ENCODE peak calls at places on chromosomes 13 and 19, in ten cellular contexts. E is colonic mucosa, M is mammary epithelial cell, Q is left lung, Z is GM23248, C is lung, K is cardiac muscle cell, T is neural progenitor cell, J is OCI-LY7, S is ovary. G is an unnamed sample. For H3K9me3, the result is how much of the 10 kb centered on the place peaks cover.

GRCh38 chr13:76887070-76887563 is 912 bp upstream of the KCTD12 start:
- DNase-seq in S (peak), C (no peak), Z (no peak), J (no peak), K (peak), M (no peak), Q (no peak), T (peak), E (peak), G (no peak)

GRCh38 chr13:114284680-114285079 is 3.3 kb downstream of the UPF3A start:
- DNase-seq in J (no peak), M (no peak), C (no peak), Q (no peak), Z (no peak), T (no peak), S (no peak), K (no peak), E (no peak), G (no peak)

GRCh38 chr19:36182612-36183454 is 30.6 kb upstream of the COX7A1 start:
- DNase-seq in S (no peak), E (no peak), T (peak), C (no peak), Z (no peak), J (no peak), Q (no peak), M (no peak), K (peak), G (no peak)

GRCh38 chr19:12766051-12766521 is 9.3 kb downstream of the HOOK2 start:
- DNase-seq in M (peak), T (peak), J (peak), E (peak), S (peak), K (peak), Q (peak), Z (peak), C (peak), G (peak)

GRCh38 chr13:79869326-79869725 is 388.4 kb downstream of the NDFIP2 start:
- DNase-seq in K (no peak), Z (no peak), M (peak), S (no peak), J (no peak), Q (no peak), E (no peak), T (no peak), C (no peak), G (no peak)

GRCh38 chr13:111629933-111630332 is 309.5 kb downstream of the TEX29 start:
- DNase-seq in M (no peak), E (no peak), C (no peak), K (no peak), S (no peak), J (no peak), Q (no peak), T (peak), Z (no peak), G (no peak)

GRCh38 chr19:29952127-29952526 is 10.1 kb downstream of the URI1 start:
- DNase-seq in T (no peak), Q (no peak), Z (no peak), M (no peak), K (no peak), S (no peak), E (no peak), C (no peak), J (no peak), G (no peak)

GRCh38 chr19:40523322-40524047 is 53.2 kb upstream of the SHKBP1 start:
- DNase-seq in S (no peak), Z (peak), E (peak), M (peak), J (peak), T (peak), C (peak), K (peak), Q (peak), G (peak)

GRCh38 chr13:36493046-36493445 is 60.8 kb downstream of the CCNA1 start:
- DNase-seq in K (no peak), T (no peak), E (no peak), Z (no peak), J (no peak), C (no peak), S (no peak), Q (no peak), M (no peak), G (no peak)

GRCh38 chr19:57280913-57281425 is 684 bp downstream of the ZNF460 start:
- DNase-seq in Q (no peak), E (no peak), S (no peak), Z (peak), K (peak), J (peak), C (no peak), T (no peak), M (peak), G (no peak)

GRCh38 chr19:10329555-10329954 is 3.8 kb downstream of the RAVER1 start:
- DNase-seq in S (no peak), J (no peak), E (no peak), Q (no peak), M (no peak), T (no peak), Z (no peak), C (no peak), K (no peak), G (no peak)

GRCh38 chr13:18943721-18944391 is 237.8 kb downstream of the TUBA3C start:
- DNase-seq in S (peak), Q (no peak), Z (no peak), M (no peak), T (no peak), K (no peak), J (no peak), E (no peak), C (no peak), G (no peak)

GRCh38 chr19:511101-511841 is 4.0 kb downstream of the TPGS1 start:
- DNase-seq in Z (peak), T (peak), K (no peak), S (no peak), Q (no peak), J (peak), E (peak), M (peak), C (no peak), G (peak)

GRCh38 chr13:112708560-112709240 is 18.9 kb downstream of the ATP11A start:
- DNase-seq in M (no peak), J (no peak), Z (no peak), C (no peak), E (no peak), Q (peak), S (no peak), T (no peak), K (no peak), G (no peak)

GRCh38 chr13:73865027-73865426 is 269.2 kb downstream of the KLF12 start:
- DNase-seq in K (no peak), T (no peak), J (no peak), C (no peak), Q (no peak), M (no peak), E (no peak), S (no peak), Z (no peak), G (no peak)

GRCh38 chr13:42405665-42406390 is 133.9 kb downstream of the AKAP11 start:
- DNase-seq in M (peak), J (no peak), S (no peak), Z (peak), Q (no peak), C (no peak), E (no peak), T (no peak), K (no peak), G (no peak)

GRCh38 chr19:2853015-2853606 is 11.8 kb downstream of the ZNF555 start:
- DNase-seq in S (no peak), J (no peak), Z (no peak), E (no peak), Q (no peak), C (no peak), T (no peak), M (no peak), K (no peak), G (no peak)
- H3K9me3 ChIP-seq in S (half or more), J (under half), Z (under half), E (under half), Q (under half), C (under half), T (half or more), M (half or more), K (under half), G (under half)

DNA sequence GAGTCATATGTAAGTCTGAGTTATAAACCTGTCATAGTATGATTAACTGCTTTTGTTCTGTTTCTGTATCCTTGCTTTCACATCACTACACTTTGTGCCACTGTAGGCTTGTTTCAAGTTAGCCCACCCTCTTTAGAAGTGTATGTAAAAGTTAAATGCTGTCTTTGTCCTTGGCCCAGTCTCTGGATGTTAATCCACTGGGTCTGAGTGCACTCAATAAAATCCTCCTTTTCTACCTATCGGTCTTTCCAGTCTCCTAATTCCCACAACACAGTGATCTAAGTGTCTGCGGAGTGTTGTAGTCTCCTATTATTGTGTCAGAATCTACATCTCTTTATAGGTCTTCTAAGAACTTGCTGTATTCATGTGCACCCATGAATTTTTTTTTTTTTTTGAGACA is 14.1 kb downstream of the ZNF429 start:
- DNase-seq in Z (no peak), T (no peak), C (no peak), S (no peak), M (no peak), K (no peak), J (peak), Q (no peak), E (no peak), G (no peak)
- H3K9me3 ChIP-seq in Z (under half), T (under half), C (under half), S (under half), M (under half), K (under half), J (half or more), Q (under half), E (under half), G (under half)

GRCh38 chr19:27657271-27658051 is 1555.5 kb downstream of the UQCRFS1 start:
- DNase-seq in M (peak), K (no peak), J (no peak), T (no peak), Q (no peak), C (no peak), E (no peak), S (no peak), Z (no peak), G (no peak)

GRCh38 chr19:27654266-27654990 is 1558.5 kb downstream of the UQCRFS1 start:
- DNase-seq in C (no peak), M (no peak), Z (no peak), T (no peak), J (no peak), Q (no peak), K (no peak), S (no peak), E (no peak), G (no peak)

GRCh38 chr19:27660428-27660827 is 1552.5 kb downstream of the UQCRFS1 start:
- DNase-seq in Q (no peak), T (no peak), M (no peak), K (no peak), E (no peak), Z (no peak), J (no peak), S (no peak), C (no peak), G (no peak)
- H3K9me3 ChIP-seq in Q (under half), T (under half), M (under half), K (under half), E (under half), Z (under half), J (under half), S (under half), C (under half), G (under half)

DNA sequence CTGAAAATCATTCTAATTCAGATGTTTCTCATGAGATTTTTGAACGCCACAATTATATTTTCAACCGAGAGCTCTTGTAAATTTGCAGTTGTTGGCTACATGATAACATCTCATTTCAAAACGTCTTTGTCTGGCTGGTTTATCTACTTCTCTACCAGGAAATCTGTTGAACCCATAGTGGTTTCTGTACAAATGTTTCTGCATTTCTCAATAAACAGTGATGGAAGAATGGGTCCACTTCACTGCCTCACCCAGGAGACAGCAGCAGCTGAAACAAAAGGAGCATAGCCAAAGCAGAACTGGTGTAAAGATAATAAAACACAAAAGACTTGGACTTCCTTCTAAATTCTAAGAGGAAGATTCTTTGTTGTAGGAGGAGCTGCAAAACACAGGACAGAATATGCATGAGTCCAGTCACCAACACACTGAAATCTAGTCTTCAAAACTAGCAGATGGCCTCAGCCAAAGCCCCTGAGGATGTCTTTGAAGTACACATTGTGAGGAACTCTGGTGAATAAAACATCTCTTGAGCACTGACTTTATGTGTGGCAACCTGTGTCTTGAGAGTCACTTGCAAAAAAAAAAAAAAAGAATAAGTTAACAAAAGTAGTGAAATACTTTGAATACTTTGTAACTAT is 68.6 kb upstream of the FGF14 start:
- DNase-seq in Z (no peak), C (no peak), J (no peak), Q (no peak), T (no peak), K (no peak), E (no peak), M (no peak), S (no peak), G (no peak)
- H3K9me3 ChIP-seq in Z (under half), C (under half), J (under half), Q (under half), T (under half), K (under half), E (under half), M (under half), S (under half), G (under half)

DNA sequence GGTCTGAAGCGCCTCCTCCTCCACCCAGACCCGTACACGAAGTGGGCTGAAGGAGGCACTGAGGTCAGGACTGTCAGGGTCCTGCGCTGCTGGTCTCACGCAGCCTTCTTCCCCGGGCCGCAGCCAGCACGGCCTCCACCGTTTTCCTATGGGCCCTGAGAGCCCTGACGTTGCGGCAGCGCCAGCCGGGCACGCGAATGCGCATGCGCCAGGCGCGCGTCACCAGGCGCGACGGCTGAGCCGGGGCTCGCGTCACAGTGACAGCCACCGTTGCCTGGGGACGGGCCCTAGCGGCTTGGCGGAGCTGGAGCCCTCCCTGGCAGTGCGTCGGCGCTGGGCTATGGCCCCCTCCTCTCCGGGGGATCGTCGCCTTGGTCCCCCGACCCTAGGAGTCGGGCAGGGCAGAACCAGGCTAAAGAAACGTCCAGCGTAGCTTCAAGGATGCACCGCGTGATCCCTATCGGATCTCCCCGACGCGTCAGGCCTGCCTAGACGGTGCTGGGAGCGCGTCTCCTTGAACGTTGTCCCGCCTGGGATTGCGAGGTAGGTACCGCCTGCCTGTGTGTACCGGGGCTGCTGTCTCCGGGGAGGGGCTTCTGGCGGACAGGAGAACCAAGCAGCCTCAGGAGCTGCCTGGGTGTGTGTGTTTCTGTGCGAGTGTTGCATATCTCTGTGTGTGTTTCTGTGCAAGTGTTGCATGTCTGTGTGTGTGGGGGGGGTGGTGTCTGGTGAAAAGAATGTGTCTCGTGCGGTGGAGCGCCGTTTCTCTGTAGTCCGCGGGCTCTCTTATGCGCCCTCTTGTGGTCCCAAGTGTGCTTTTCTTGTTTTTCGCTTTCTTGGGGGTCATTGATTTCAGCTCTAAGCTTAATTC is 43.2 kb downstream of the ZNF571 start:
- DNase-seq in T (no peak), J (no peak), Z (peak), S (no peak), C (no peak), E (peak), K (no peak), Q (no peak), M (peak), G (peak)
- H3K9me3 ChIP-seq in T (under half), J (under half), Z (under half), S (half or more), C (half or more), E (under half), K (under half), Q (under half), M (half or more), G (under half)

DNA sequence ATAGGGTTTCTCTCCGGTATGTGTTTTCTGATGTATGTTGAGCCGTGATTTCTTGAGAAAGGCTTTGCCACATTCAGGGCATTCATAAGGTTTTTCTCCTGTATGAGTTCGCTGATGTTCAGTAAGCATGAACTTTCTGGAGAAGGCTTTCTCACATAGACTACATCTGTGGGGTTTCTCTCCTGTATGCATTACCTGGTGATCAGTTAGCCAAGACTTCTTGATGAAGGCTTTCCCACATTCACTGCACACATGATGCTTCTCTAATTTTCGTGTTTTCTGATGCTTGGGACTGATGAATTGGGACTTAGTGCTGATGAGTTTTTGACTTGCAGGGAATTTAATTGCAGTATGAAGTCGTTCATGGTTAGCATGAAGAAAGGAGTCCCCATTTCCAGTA is 21.1 kb downstream of the ZNF350 start:
- DNase-seq in J (no peak), T (no peak), Q (no peak), Z (no peak), S (no peak), M (no peak), E (no peak), C (no peak), K (no peak), G (no peak)
- H3K9me3 ChIP-seq in J (under half), T (under half), Q (under half), Z (under half), S (half or more), M (under half), E (under half), C (half or more), K (under half), G (half or more)

DNA sequence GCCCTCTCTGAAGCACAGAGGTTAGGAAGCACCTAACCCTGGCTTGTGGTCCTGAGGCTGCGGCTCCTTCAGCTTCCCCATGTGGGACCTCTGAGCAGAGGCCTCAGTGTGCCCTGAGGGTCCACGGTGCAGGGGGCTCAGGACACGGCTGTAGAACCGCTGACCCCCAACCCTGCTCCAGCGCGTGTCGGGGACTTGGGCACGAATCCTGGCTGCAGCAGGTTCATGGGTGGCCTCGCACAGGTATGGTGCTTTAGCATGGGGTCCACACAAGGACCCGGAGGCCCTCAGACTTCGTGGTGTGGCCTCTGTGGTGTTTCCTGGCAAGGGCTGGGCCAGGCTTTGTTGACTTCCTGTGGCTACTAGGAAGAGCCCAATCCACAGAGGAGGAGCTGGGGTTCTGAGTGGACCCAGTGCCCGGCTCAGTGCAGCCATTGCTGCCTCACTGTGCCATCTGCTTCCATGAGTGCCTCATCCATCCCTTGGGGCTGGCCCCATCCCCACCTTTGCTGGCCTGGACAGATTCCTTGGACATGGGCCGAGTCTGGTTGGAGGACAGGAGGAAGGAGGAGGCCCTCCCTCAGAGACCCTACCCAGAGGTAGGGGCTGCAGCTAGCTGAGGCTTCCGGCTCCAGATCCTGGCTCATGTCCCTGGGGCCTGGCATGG is 24.5 kb downstream of the ZBTB7A start:
- DNase-seq in J (no peak), M (no peak), S (no peak), Q (no peak), C (no peak), K (no peak), T (no peak), E (no peak), Z (no peak), G (no peak)
- H3K9me3 ChIP-seq in J (under half), M (under half), S (under half), Q (under half), C (under half), K (under half), T (under half), E (under half), Z (under half), G (under half)